ENCODE peak calls at places on chromosomes 11 and 22, in eight cellular contexts. P is astrocyte, U is A549, F is cardiac muscle cell, Z is heart left ventricle, R is endodermal cell, M is left ventricle myocardium inferior, E is cardiac fibroblast. V is an unnamed sample.
A peak's percentile ranks its signal among the peaks of the same experiment; 100 is the strongest.

GRCh38 chr11:64094463-64095223 is 58.9 kb downstream of the FLRT1 start:
- DNase-seq in P (peak; percentile 77), U (peak; percentile 84), F (peak; percentile 66), Z (no peak), R (peak; percentile 69), M (no peak), E (peak; percentile 48), V (no peak)

GRCh38 chr11:11521306-11522002 is 100.4 kb downstream of the GALNT18 start:
- DNase-seq in P (no peak), U (no peak), F (no peak), Z (no peak), R (no peak), M (no peak), E (no peak), V (no peak)

GRCh38 chr11:5042091-5042490 is 4.2 kb upstream of the OR52J3 start:
- DNase-seq in P (no peak), U (no peak), F (no peak), Z (no peak), R (no peak), M (no peak), E (no peak), V (no peak)

GRCh38 chr11:117597083-117597482 is 199.9 kb downstream of the DSCAML1 start:
- DNase-seq in P (peak; percentile 14), U (peak; percentile 38), F (peak; percentile 51), Z (peak; percentile 20), R (peak; percentile 94), M (peak; percentile 47), E (peak; percentile 32), V (no peak)

GRCh38 chr22:39690901-39691620 is 120.5 kb downstream of the CACNA1I start:
- DNase-seq in P (no peak), U (no peak), F (peak; percentile 20), Z (no peak), R (no peak), M (no peak), E (peak; percentile 4), V (no peak)

GRCh38 chr11:117230286-117230961 is 1.4 kb downstream of the PCSK7 start:
- DNase-seq in P (no peak), U (no peak), F (peak; percentile 38), Z (no peak), R (no peak), M (no peak), E (no peak), V (no peak)

GRCh38 chr11:60085909-60086308 is 2.6 kb upstream of the MS4A2 start:
- DNase-seq in P (no peak), U (no peak), F (no peak), Z (no peak), R (no peak), M (no peak), E (no peak), V (no peak)

GRCh38 chr11:71330996-71331395 is 78.6 kb upstream of the SHANK2 start:
- DNase-seq in P (no peak), U (no peak), F (no peak), Z (no peak), R (no peak), M (no peak), E (no peak), V (no peak)

GRCh38 chr22:22369962-22370265 is 125.3 kb downstream of the VPREB1 start:
- DNase-seq in P (no peak), U (no peak), F (no peak), Z (no peak), R (no peak), M (no peak), E (no peak), V (no peak)

GRCh38 chr11:2093575-2094353 is 45.4 kb downstream of the IGF2 start:
- DNase-seq in P (peak; percentile 36), U (no peak), F (peak; percentile 39), Z (peak; percentile 55), R (no peak), M (peak; percentile 63), E (peak; percentile 30), V (no peak)

GRCh38 chr11:17443423-17443822 is 33.2 kb downstream of the ABCC8 start:
- DNase-seq in P (no peak), U (no peak), F (peak; percentile 12), Z (no peak), R (no peak), M (no peak), E (no peak), V (no peak)

GRCh38 chr11:86397351-86397750 is 22.7 kb downstream of the CCDC81 start:
- DNase-seq in P (no peak), U (no peak), F (no peak), Z (no peak), R (no peak), M (no peak), E (no peak), V (no peak)

GRCh38 chr11:15775797-15776196 is 580.5 kb downstream of the SOX6 start:
- DNase-seq in P (no peak), U (no peak), F (no peak), Z (no peak), R (no peak), M (no peak), E (no peak), V (no peak)

GRCh38 chr11:120389693-120390584 is 53.7 kb downstream of the ARHGEF12 start:
- DNase-seq in P (no peak), U (no peak), F (no peak), Z (no peak), R (no peak), M (no peak), E (no peak), V (no peak)

GRCh38 chr11:44626645-44627044 is 61.2 kb downstream of the CD82 start:
- DNase-seq in P (no peak), U (no peak), F (no peak), Z (no peak), R (no peak), M (no peak), E (no peak), V (no peak)

GRCh38 chr11:119797736-119798135 is 68.7 kb upstream of the NECTIN1 start:
- DNase-seq in P (no peak), U (no peak), F (no peak), Z (no peak), R (peak; percentile 81), M (no peak), E (no peak), V (no peak)

GRCh38 chr11:9752091-9752490 is 88.2 kb downstream of the SWAP70 start:
- DNase-seq in P (peak; percentile 14), U (no peak), F (peak; percentile 55), Z (no peak), R (no peak), M (peak; percentile 51), E (peak; percentile 53), V (no peak)

GRCh38 chr11:64894070-64894811 is 15.8 kb upstream of the EHD1 start:
- DNase-seq in P (no peak), U (peak; percentile 84), F (peak; percentile 76), Z (peak; percentile 85), R (peak; percentile 98), M (peak; percentile 91), E (peak; percentile 78), V (peak; percentile 55)

GRCh38 chr11:44615041-44615513 is 49.6 kb downstream of the CD82 start:
- DNase-seq in P (no peak), U (no peak), F (no peak), Z (no peak), R (no peak), M (peak; percentile 25), E (no peak), V (no peak)

GRCh38 chr22:38549106-38549884 is 20.7 kb downstream of the DMC1 start:
- DNase-seq in P (no peak), U (no peak), F (no peak), Z (no peak), R (no peak), M (no peak), E (no peak), V (no peak)

GRCh38 chr22:31637375-31637937 is 24.6 kb downstream of the PISD start:
- DNase-seq in P (no peak), U (no peak), F (no peak), Z (no peak), R (peak; percentile 59), M (peak; percentile 40), E (no peak), V (no peak)

GRCh38 chr22:25702046-25702445 is 39.9 kb upstream of the MYO18B start:
- DNase-seq in P (peak; percentile 10), U (no peak), F (peak; percentile 51), Z (no peak), R (no peak), M (no peak), E (peak; percentile 57), V (no peak)

GRCh38 chr11:114960117-114960516 is 281.8 kb downstream of the NXPE2 start:
- DNase-seq in P (no peak), U (no peak), F (no peak), Z (no peak), R (no peak), M (no peak), E (no peak), V (no peak)
- TF ChIP-seq CTCF in P (no peak), U (no peak), F (no peak), Z (no peak), R (no peak), M (no peak), E (no peak), V (no peak)

DNA sequence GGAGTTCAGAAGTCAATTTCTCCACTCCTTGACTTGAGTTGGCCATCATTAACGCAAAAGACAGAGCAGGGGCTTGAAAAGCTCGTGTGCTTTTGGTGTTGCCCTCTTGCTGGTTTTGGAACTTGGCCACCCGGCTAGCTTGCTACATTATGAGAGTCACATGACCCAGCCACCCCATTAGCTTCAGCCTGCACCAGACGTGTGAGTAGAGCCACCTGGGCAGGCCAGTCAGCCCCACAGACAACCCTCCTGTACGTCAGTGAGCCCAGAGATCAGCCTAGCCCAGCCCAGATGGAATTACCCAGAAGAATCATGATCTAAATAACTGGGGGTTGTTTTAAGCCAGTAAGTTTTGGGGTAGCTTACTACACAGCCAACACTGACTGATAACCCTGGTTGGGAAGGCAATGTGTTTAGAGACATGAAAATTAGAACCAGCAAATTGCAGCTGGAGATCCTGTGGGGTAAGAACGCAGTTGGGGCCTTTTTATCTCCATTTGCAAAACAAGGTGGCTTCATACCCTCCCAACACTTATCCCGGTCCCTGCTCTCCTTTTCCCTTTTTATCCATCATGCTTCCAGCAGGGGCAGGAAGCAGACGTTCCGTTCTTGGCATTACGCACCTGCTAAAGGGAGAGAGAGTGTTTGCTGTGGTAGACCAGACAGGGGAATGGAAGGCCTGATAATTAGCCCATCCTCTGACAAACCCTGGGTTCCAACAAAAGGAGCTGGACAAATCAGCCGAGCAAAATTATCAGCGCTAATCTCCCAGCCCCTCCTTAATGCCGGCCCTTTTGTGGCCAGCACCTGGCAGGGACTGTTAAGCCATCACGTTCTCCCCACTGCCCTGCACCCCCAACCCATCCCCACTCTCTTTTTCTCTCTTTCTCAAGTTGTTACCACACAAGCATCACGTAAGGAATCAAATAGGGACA is 548.7 kb upstream of the CADM1 start:
- DNase-seq in P (no peak), U (no peak), F (no peak), Z (no peak), R (no peak), M (no peak), E (no peak), V (no peak)
- TF ChIP-seq CTCF in P (no peak), U (no peak), F (no peak), Z (no peak), R (no peak), M (no peak), E (no peak), V (no peak)

GRCh38 chr11:68021167-68021787 is 9.2 kb upstream of the NDUFS8 start:
- DNase-seq in P (no peak), U (peak; percentile 81), F (no peak), Z (no peak), R (peak; percentile 79), M (no peak), E (peak; percentile 38), V (no peak)
- TF ChIP-seq CTCF in P (no peak), U (peak; percentile 45), F (peak; percentile 33), Z (peak; percentile 7), R (peak; percentile 54), M (peak; percentile 42), E (peak; percentile 30), V (no peak)

GRCh38 chr22:36478966-36479365 is 2.5 kb downstream of the TXN2 start:
- DNase-seq in P (no peak), U (no peak), F (peak; percentile 21), Z (no peak), R (no peak), M (no peak), E (peak; percentile 30), V (no peak)
- TF ChIP-seq CTCF in P (no peak), U (no peak), F (no peak), Z (no peak), R (no peak), M (no peak), E (no peak), V (no peak)